ENCODE peak calls at places on chromosome 18, in ten cellular contexts. R is foreskin fibroblast, T is endodermal cell, H is heart right ventricle, D is LoVo, G is M059J, M is T-helper 2 cell, L is LHCN-M2, C is GM10248, E is NCI-H69. W is an unnamed sample.

GRCh38 chr18:32072321-32072720 is 19.4 kb upstream of the RNF138 start:
- DNase-seq in R (no peak), T (no peak), D (no peak), H (no peak), L (no peak), C (peak), M (no peak), E (peak), G (peak), W (no peak)

GRCh38 chr18:10140461-10140911 is 226.7 kb downstream of the VAPA start:
- DNase-seq in E (no peak), D (no peak), G (no peak), M (no peak), L (no peak), H (no peak), T (no peak), R (peak), C (no peak), W (peak)

GRCh38 chr18:70154591-70155194 is 50.8 kb downstream of the RTTN start:
- DNase-seq in R (peak), C (no peak), D (no peak), H (no peak), M (no peak), G (peak), T (no peak), E (no peak), L (peak), W (peak)

GRCh38 chr18:13801260-13801601 is 22.7 kb upstream of the MC5R start:
- DNase-seq in M (no peak), G (no peak), R (no peak), T (no peak), D (no peak), C (no peak), L (no peak), E (no peak), H (no peak), W (no peak)

GRCh38 chr18:36441872-36442271 is 144.4 kb downstream of the FHOD3 start:
- DNase-seq in C (no peak), L (peak), E (peak), G (peak), D (no peak), T (no peak), M (no peak), H (no peak), R (peak), W (peak)

GRCh38 chr18:45521777-45522176 is 93.5 kb upstream of the SLC14A2 start:
- DNase-seq in R (no peak), H (no peak), T (no peak), D (no peak), M (no peak), E (no peak), C (no peak), G (peak), L (peak), W (no peak)

GRCh38 chr18:48929212-48929612 is 21.6 kb downstream of the SMAD7 start:
- DNase-seq in L (peak), G (no peak), D (no peak), C (no peak), H (no peak), T (no peak), M (no peak), R (no peak), E (peak), W (no peak)

GRCh38 chr18:2410688-2411087 is 160.6 kb downstream of the METTL4 start:
- DNase-seq in L (peak), G (peak), T (no peak), D (peak), H (no peak), C (no peak), R (no peak), M (no peak), E (no peak), W (no peak)

GRCh38 chr18:80033181-80034067 is 810 bp upstream of the RBFA start:
- DNase-seq in C (no peak), H (no peak), T (no peak), D (no peak), E (no peak), G (no peak), R (peak), M (no peak), L (peak), W (no peak)

GRCh38 chr18:64929026-64929425 is 780.1 kb upstream of the LINC00305 start:
- DNase-seq in R (peak), G (no peak), M (no peak), D (no peak), C (no peak), L (no peak), T (no peak), H (no peak), E (peak), W (peak)

GRCh38 chr18:35378206-35378795 is 1.2 kb upstream of the ZNF396 start:
- DNase-seq in M (no peak), R (peak), D (no peak), L (peak), G (peak), E (peak), H (no peak), T (no peak), C (no peak), W (no peak)

GRCh38 chr18:44855681-44856080 is 175.0 kb downstream of the SETBP1 start:
- DNase-seq in C (no peak), G (no peak), T (no peak), H (no peak), M (no peak), D (no peak), R (peak), E (peak), L (no peak), W (no peak)

GRCh38 chr18:8801263-8801901 is 96.0 kb downstream of the MTCL1 start:
- DNase-seq in C (no peak), E (no peak), D (no peak), H (no peak), M (no peak), L (peak), T (no peak), G (peak), R (peak), W (peak)

GRCh38 chr18:58321986-58322385 is 278.0 kb downstream of the NEDD4L start:
- DNase-seq in T (peak), G (peak), D (peak), R (peak), L (peak), M (peak), H (peak), E (peak), C (peak), W (peak)

GRCh38 chr18:9177047-9177446 is 40.5 kb downstream of the ANKRD12 start:
- DNase-seq in G (no peak), D (no peak), E (peak), R (no peak), M (no peak), C (no peak), L (no peak), H (no peak), T (no peak), W (no peak)

GRCh38 chr18:48894266-48894600 is 56.5 kb downstream of the SMAD7 start:
- DNase-seq in T (no peak), D (no peak), R (no peak), L (no peak), G (no peak), M (no peak), E (no peak), C (no peak), H (no peak), W (no peak)

GRCh38 chr18:9139400-9140039 is 2.9 kb downstream of the ANKRD12 start:
- DNase-seq in T (no peak), D (no peak), M (no peak), C (no peak), R (no peak), G (no peak), L (no peak), E (no peak), H (no peak), W (no peak)

GRCh38 chr18:79596451-79597175 is 83.0 kb upstream of the CTDP1 start:
- DNase-seq in H (no peak), R (no peak), L (no peak), D (no peak), G (no peak), T (no peak), C (no peak), E (no peak), M (no peak), W (no peak)

GRCh38 chr18:65750421-65751144 is at the start of gene CDH7:
- DNase-seq in M (no peak), T (peak), C (no peak), H (peak), L (no peak), D (no peak), G (no peak), R (no peak), E (peak), W (no peak)

GRCh38 chr18:48831113-48831759 is 119.5 kb downstream of the SMAD7 start:
- DNase-seq in G (no peak), R (no peak), D (no peak), E (no peak), H (no peak), C (no peak), M (no peak), L (no peak), T (peak), W (no peak)

GRCh38 chr18:76209597-76209996 is 285.4 kb downstream of the ZNF516 start:
- DNase-seq in M (no peak), T (no peak), D (no peak), R (peak), C (no peak), G (peak), E (peak), H (no peak), L (peak), W (no peak)

GRCh38 chr18:13291745-13292447 is 73.3 kb downstream of the LDLRAD4 start:
- DNase-seq in R (no peak), D (no peak), E (peak), M (no peak), C (no peak), H (no peak), T (no peak), L (no peak), G (no peak), W (no peak)

GRCh38 chr18:61736168-61736567 is 156.6 kb downstream of the RNF152 start:
- DNase-seq in G (no peak), C (no peak), E (peak), T (no peak), H (no peak), L (no peak), R (no peak), D (no peak), M (no peak), W (no peak)